ENCODE peak calls at places on chromosomes 3 and 15, in six cellular contexts. N, Q, X, Y, L and A are unnamed samples.

GRCh38 chr15:25185156-25185710 is 230.4 kb downstream of the SNRPN start:
- DNase-seq in Q (no peak), Y (peak; percentile 14), N (no peak), L (no peak), X (no peak), A (no peak)

GRCh38 chr15:67091073-67091965 is 25.9 kb downstream of the SMAD3 start:
- DNase-seq in X (peak; percentile 76), L (peak; percentile 82), Q (peak; percentile 79), N (peak; percentile 62), Y (no peak), A (peak; percentile 71)

GRCh38 chr3:19074257-19074938 is 73.9 kb upstream of the KCNH8 start:
- DNase-seq in Y (no peak), N (no peak), Q (no peak), L (no peak), X (no peak), A (no peak)

GRCh38 chr15:100191161-100191560 is 150.6 kb downstream of the ADAMTS17 start:
- DNase-seq in N (no peak), X (no peak), Y (no peak), Q (no peak), L (no peak), A (no peak)

GRCh38 chr3:62586356-62586755 is 213.0 kb upstream of the FEZF2 start:
- DNase-seq in Y (no peak), Q (no peak), X (no peak), L (no peak), N (no peak), A (no peak)

GRCh38 chr3:8301977-8302589 is 199.5 kb upstream of the LMCD1 start:
- DNase-seq in N (no peak), L (no peak), Q (peak; percentile 67), Y (no peak), X (no peak), A (no peak)

GRCh38 chr15:86002444-86002843 is 77.2 kb upstream of the AGBL1 start:
- DNase-seq in N (no peak), Q (no peak), X (no peak), L (no peak), Y (no peak), A (no peak)

GRCh38 chr15:25176991-25177954 is 222.5 kb downstream of the SNRPN start:
- DNase-seq in Q (no peak), N (peak; percentile 0), X (peak; percentile 17), Y (peak; percentile 17), L (peak; percentile 7), A (no peak)

GRCh38 chr3:195909645-195910498 is 1.5 kb upstream of the TNK2 start:
- DNase-seq in N (peak; percentile 86), X (peak; percentile 92), Y (peak; percentile 83), L (peak; percentile 88), Q (peak; percentile 92), A (peak; percentile 86)

GRCh38 chr15:59245583-59245982 is 38.9 kb downstream of the LDHAL6B start:
- DNase-seq in Y (no peak), L (no peak), Q (no peak), N (no peak), X (no peak), A (no peak)

GRCh38 chr15:47717036-47717611 is at the start of gene SEMA6D:
- DNase-seq in X (peak; percentile 45), Q (peak; percentile 95), Y (peak; percentile 76), N (peak; percentile 79), L (peak; percentile 65), A (no peak)

GRCh38 chr3:116029286-116029685 is 406.0 kb downstream of the GAP43 start:
- DNase-seq in X (no peak), Y (no peak), Q (no peak), L (no peak), N (no peak), A (no peak)

GRCh38 chr3:15979490-15979889 is 181.7 kb upstream of the ANKRD28 start:
- DNase-seq in L (no peak), Q (no peak), Y (no peak), X (no peak), N (no peak), A (no peak)

GRCh38 chr3:185423178-185423577 is 60.2 kb downstream of the MAP3K13 start:
- DNase-seq in Q (no peak), Y (no peak), N (peak; percentile 35), X (peak; percentile 30), L (peak; percentile 52), A (no peak)

GRCh38 chr3:189712906-189713483 is 81.8 kb downstream of the TP63 start:
- DNase-seq in Q (no peak), L (no peak), Y (no peak), X (no peak), N (no peak), A (no peak)

GRCh38 chr3:149576071-149576564 is 81.7 kb downstream of the WWTR1 start:
- DNase-seq in X (no peak), Y (no peak), Q (no peak), L (no peak), N (no peak), A (no peak)

GRCh38 chr3:55426486-55426885 is 60.6 kb downstream of the WNT5A start:
- DNase-seq in L (no peak), Q (no peak), N (no peak), Y (no peak), X (no peak), A (no peak)

GRCh38 chr15:62519900-62520299 is 354.8 kb upstream of the C2CD4B start:
- DNase-seq in L (no peak), Y (no peak), Q (no peak), N (no peak), X (no peak), A (no peak)

GRCh38 chr15:77508541-77509505 is 88.1 kb downstream of the HMG20A start:
- DNase-seq in N (peak; percentile 59), Y (no peak), X (peak; percentile 73), Q (no peak), L (no peak), A (no peak)

GRCh38 chr3:106728315-106728821 is 648.9 kb upstream of the CCDC54 start:
- DNase-seq in Y (no peak), L (no peak), X (no peak), N (no peak), Q (no peak), A (no peak)

GRCh38 chr3:152550284-152550683 is 281.6 kb downstream of the MBNL1 start:
- DNase-seq in X (no peak), Q (no peak), Y (no peak), L (no peak), N (no peak), A (no peak)

DNA sequence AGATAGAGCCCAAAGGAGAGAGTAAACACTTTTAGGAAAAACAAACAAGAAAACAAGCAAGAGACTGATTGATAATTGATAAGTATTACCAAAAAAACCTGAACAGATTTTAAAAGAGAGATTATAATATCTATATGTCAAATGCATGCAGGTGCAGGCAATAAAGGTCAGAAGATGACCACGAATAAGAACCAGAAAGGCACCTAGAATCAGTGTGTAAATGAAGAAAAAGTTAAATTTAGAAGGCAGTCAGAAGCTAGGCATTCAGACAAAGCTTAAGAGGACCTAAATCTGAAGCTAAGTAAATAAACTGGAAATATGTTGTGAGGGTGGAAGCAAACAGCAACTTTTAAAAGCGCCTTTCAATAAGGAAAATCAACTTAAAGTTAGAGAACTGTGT is 16.3 kb downstream of the IQCB1 start:
- DNase-seq in N (no peak), Q (no peak), X (no peak), L (no peak), Y (no peak), A (no peak)
- H3K27ac ChIP-seq in N (no peak overlapping the region), Q (no peak overlapping the region), X (no peak overlapping the region), L (no peak overlapping the region), Y (no peak overlapping the region), A (no peak overlapping the region)

DNA sequence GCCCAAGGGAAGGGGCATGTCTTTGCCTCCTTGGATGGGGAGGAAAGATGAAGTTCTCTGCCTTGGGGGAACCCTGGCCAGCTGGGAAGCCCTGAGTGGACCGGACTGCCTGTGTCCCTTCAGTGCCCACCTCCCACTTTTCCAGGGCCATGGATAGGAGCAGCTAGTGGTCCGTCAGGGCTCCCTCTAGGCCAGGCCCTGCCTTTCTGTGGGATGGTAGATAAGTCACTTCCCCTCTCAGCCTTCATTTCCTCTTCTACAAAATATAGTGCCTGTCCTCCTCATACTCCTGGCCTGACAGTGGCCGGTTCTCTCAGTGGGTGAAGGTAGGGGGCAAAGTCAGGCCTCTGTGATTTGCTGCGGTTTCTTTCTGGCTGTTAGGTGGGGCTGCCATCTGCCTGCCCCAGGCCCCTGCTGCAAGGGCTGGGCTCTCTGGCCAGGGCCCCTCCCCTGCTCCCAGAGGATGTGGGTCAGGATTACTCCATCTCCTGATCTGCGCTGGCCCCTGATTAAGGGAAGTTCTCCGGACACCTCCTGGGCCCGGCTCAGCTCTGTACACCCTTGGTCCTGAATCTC is 1.4 kb downstream of the PLEKHO2 start:
- DNase-seq in X (no peak), N (peak; percentile 25), Y (no peak), L (no peak), Q (no peak), A (no peak)
- H3K27ac ChIP-seq in X (peak overlapping the region; percentile 96), N (peak overlapping the region; percentile 83), Y (peak overlapping the region; percentile 75), L (peak overlapping the region; percentile 96), Q (no peak overlapping the region), A (peak overlapping the region; percentile 74)

DNA sequence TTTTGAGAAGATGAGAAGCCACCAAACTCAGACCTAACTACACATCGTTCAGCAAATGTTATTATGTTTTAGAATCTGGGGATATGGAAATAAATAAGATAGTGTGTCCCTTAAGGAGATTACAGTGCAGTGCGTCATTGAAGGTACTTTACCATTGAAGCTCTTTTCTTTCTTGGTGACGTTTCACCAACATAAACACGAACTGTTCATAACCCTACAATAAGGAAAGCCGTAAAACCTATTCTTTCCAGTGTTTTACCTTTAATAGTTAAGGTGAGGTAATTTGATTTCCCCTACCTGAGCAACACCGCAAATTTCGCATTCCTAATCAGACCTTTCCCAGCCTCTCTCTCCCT is 818 bp downstream of the CCDC66 start:
- DNase-seq in N (no peak), Q (peak; percentile 3), X (no peak), Y (no peak), L (no peak), A (no peak)
- H3K27ac ChIP-seq in N (peak overlapping the region; percentile 76), Q (peak overlapping the region; percentile 89), X (peak overlapping the region; percentile 87), Y (peak overlapping the region; percentile 50), L (peak overlapping the region; percentile 90), A (peak overlapping the region; percentile 93)

DNA sequence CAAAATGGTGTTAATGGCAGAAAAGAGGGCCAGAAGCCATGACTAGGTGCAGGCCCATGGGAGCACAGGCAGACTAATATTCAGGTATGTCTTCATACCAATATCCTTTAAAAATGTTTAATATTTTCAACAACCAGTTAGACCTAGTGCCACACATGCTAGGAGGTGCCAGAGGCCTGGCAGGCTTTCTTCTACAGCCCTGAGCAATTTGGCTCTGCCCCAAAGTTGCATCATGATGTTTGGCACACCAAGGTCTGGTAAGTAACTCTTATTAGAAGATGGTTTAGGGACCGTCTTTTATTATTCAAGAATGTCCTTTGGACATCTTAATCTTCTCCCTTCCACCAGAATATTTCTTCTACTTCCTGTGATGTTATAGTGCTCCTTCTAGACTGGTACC is 34.8 kb downstream of the MITF start:
- DNase-seq in X (peak; percentile 51), N (peak; percentile 44), L (peak; percentile 71), Q (no peak), Y (no peak), A (no peak)
- H3K27ac ChIP-seq in X (no peak overlapping the region), N (no peak overlapping the region), L (no peak overlapping the region), Q (no peak overlapping the region), Y (no peak overlapping the region), A (no peak overlapping the region)